ENCODE peak calls at places on chromosomes 12 and 14, in eight cellular contexts. O, W, E, X, T, C, Z and G are unnamed samples.

GRCh38 chr14:59215353-59215752 is 26.9 kb downstream of the DAAM1 start:
- DNase-seq in O (peak), W (no peak), E (no peak), X (no peak), T (peak), C (no peak), Z (peak), G (no peak)

GRCh38 chr12:121819212-121819949 is 15.6 kb downstream of the SETD1B start:
- DNase-seq in O (no peak), W (no peak), E (no peak), X (no peak), T (no peak), C (no peak), Z (no peak), G (no peak)

GRCh38 chr12:1612196-1612595 is 16.8 kb upstream of the WNT5B start:
- DNase-seq in O (no peak), W (no peak), E (no peak), X (no peak), T (no peak), C (no peak), Z (no peak), G (no peak)

GRCh38 chr12:19288603-19289244 is 150.6 kb upstream of the AEBP2 start:
- DNase-seq in O (no peak), W (peak), E (peak), X (no peak), T (no peak), C (no peak), Z (no peak), G (peak)

GRCh38 chr12:25590021-25590721 is 37.1 kb upstream of the LMNTD1 start:
- DNase-seq in O (no peak), W (no peak), E (no peak), X (no peak), T (no peak), C (no peak), Z (no peak), G (no peak)

GRCh38 chr14:88559852-88560251 is 3.0 kb upstream of the ZC3H14 start:
- DNase-seq in O (no peak), W (peak), E (no peak), X (no peak), T (no peak), C (no peak), Z (no peak), G (no peak)

GRCh38 chr14:71739273-71739990 is 192.8 kb upstream of the RGS6 start:
- DNase-seq in O (no peak), W (no peak), E (peak), X (no peak), T (no peak), C (no peak), Z (peak), G (no peak)

GRCh38 chr12:3655331-3655900 is 97.5 kb downstream of the CRACR2A start:
- DNase-seq in O (no peak), W (peak), E (peak), X (peak), T (no peak), C (no peak), Z (peak), G (peak)

GRCh38 chr12:108768591-108769500 is 37.5 kb upstream of the CORO1C start:
- DNase-seq in O (peak), W (no peak), E (peak), X (peak), T (no peak), C (no peak), Z (peak), G (peak)

GRCh38 chr14:94066089-94066676 is 14.8 kb downstream of the DDX24 start:
- DNase-seq in O (no peak), W (no peak), E (no peak), X (peak), T (no peak), C (no peak), Z (peak), G (no peak)

GRCh38 chr12:20602671-20603402 is 92.3 kb upstream of the SLCO1C1 start:
- DNase-seq in O (no peak), W (no peak), E (peak), X (no peak), T (peak), C (no peak), Z (no peak), G (no peak)

GRCh38 chr12:122989443-122989839 is 9.0 kb downstream of the ARL6IP4 start:
- DNase-seq in O (no peak), W (no peak), E (no peak), X (no peak), T (no peak), C (no peak), Z (no peak), G (no peak)

GRCh38 chr12:82366182-82366581 is 7.9 kb downstream of the METTL25 start:
- DNase-seq in O (no peak), W (no peak), E (no peak), X (no peak), T (no peak), C (no peak), Z (no peak), G (no peak)

GRCh38 chr14:104220225-104221070 is 82.1 kb downstream of the KIF26A start:
- DNase-seq in O (no peak), W (no peak), E (no peak), X (no peak), T (no peak), C (no peak), Z (no peak), G (no peak)

GRCh38 chr12:79935624-79936040 is 735 bp upstream of the PPP1R12A start:
- DNase-seq in O (no peak), W (peak), E (no peak), X (no peak), T (no peak), C (no peak), Z (peak), G (no peak)

GRCh38 chr12:45336331-45336730 is 120.4 kb downstream of the ANO6 start:
- DNase-seq in O (no peak), W (no peak), E (no peak), X (no peak), T (peak), C (no peak), Z (no peak), G (no peak)

GRCh38 chr12:65666876-65667275 is 157.4 kb upstream of the HMGA2 start:
- DNase-seq in O (no peak), W (no peak), E (no peak), X (no peak), T (no peak), C (no peak), Z (no peak), G (no peak)

GRCh38 chr12:77204055-77204454 is 138.7 kb upstream of the E2F7 start:
- DNase-seq in O (no peak), W (no peak), E (no peak), X (peak), T (no peak), C (no peak), Z (peak), G (no peak)

GRCh38 chr12:77932216-77932615 is 101.5 kb downstream of the NAV3 start:
- DNase-seq in O (no peak), W (peak), E (no peak), X (no peak), T (no peak), C (no peak), Z (no peak), G (no peak)

GRCh38 chr12:60324746-60325145 is 728.9 kb downstream of the SLC16A7 start:
- DNase-seq in O (no peak), W (no peak), E (no peak), X (no peak), T (no peak), C (no peak), Z (no peak), G (no peak)

GRCh38 chr14:94355191-94355794 is 32.2 kb upstream of the SERPINA6 start:
- DNase-seq in O (peak), W (no peak), E (no peak), X (peak), T (no peak), C (peak), Z (peak), G (no peak)

GRCh38 chr12:50934981-50935807 is 17.1 kb upstream of the HIGD1C start:
- DNase-seq in O (no peak), W (no peak), E (no peak), X (peak), T (peak), C (no peak), Z (no peak), G (no peak)

GRCh38 chr12:116559330-116560080 is at the start of gene MAP1LC3B2:
- DNase-seq in O (peak), W (peak), E (no peak), X (peak), T (no peak), C (peak), Z (peak), G (peak)

GRCh38 chr14:78254911-78255431 is 84.8 kb downstream of the NRXN3 start:
- DNase-seq in O (no peak), W (no peak), E (no peak), X (no peak), T (peak), C (no peak), Z (no peak), G (no peak)

GRCh38 chr14:31090872-31091764 is 64.9 kb upstream of the STRN3 start:
- DNase-seq in O (no peak), W (no peak), E (peak), X (no peak), T (peak), C (no peak), Z (peak), G (no peak)

GRCh38 chr14:68520637-68521556 is 272.0 kb downstream of the ZFP36L1 start:
- DNase-seq in O (no peak), W (no peak), E (peak), X (peak), T (no peak), C (peak), Z (peak), G (no peak)

GRCh38 chr12:16611146-16611545 is 5.2 kb upstream of the LMO3 start:
- DNase-seq in O (no peak), W (peak), E (no peak), X (no peak), T (no peak), C (no peak), Z (no peak), G (no peak)

GRCh38 chr14:69610020-69610858 is 1.2 kb upstream of the SUSD6 start:
- DNase-seq in O (no peak), W (peak), E (no peak), X (no peak), T (no peak), C (no peak), Z (peak), G (no peak)

GRCh38 chr14:73935666-73936065 is 14.2 kb downstream of the FAM161B start:
- DNase-seq in O (no peak), W (peak), E (peak), X (no peak), T (no peak), C (no peak), Z (no peak), G (no peak)

GRCh38 chr12:78146365-78146772 is 315.7 kb downstream of the NAV3 start:
- DNase-seq in O (no peak), W (peak), E (no peak), X (no peak), T (no peak), C (no peak), Z (no peak), G (peak)

GRCh38 chr12:132066345-132066685 is 77.8 kb downstream of the DDX51 start:
- DNase-seq in O (no peak), W (peak), E (no peak), X (no peak), T (no peak), C (no peak), Z (peak), G (peak)

GRCh38 chr14:102492523-102492910 is 17.1 kb downstream of the ANKRD9 start:
- DNase-seq in O (no peak), W (no peak), E (no peak), X (no peak), T (no peak), C (no peak), Z (no peak), G (no peak)

GRCh38 chr14:76810953-76811400 is 1.7 kb downstream of the ANGEL1 start:
- DNase-seq in O (no peak), W (peak), E (peak), X (no peak), T (no peak), C (no peak), Z (peak), G (peak)
- TF ChIP-seq CTCF in O (peak), W (peak), E (peak), X (peak), T (peak), C (peak), Z (no peak), G (peak)

GRCh38 chr12:119231774-119232173 is 53.0 kb downstream of the HSPB8 start:
- DNase-seq in O (no peak), W (no peak), E (no peak), X (no peak), T (no peak), C (no peak), Z (no peak), G (no peak)

GRCh38 chr12:119230804-119231203 is 52.1 kb downstream of the HSPB8 start:
- DNase-seq in O (no peak), W (no peak), E (no peak), X (no peak), T (no peak), C (no peak), Z (no peak), G (no peak)

GRCh38 chr12:119236372-119236771 is 57.6 kb downstream of the HSPB8 start:
- DNase-seq in O (no peak), W (no peak), E (no peak), X (no peak), T (no peak), C (no peak), Z (no peak), G (no peak)

GRCh38 chr12:119239040-119239439 is 60.3 kb downstream of the HSPB8 start:
- DNase-seq in O (no peak), W (no peak), E (no peak), X (no peak), T (no peak), C (no peak), Z (no peak), G (no peak)

GRCh38 chr12:119235352-119235751 is 56.6 kb downstream of the HSPB8 start:
- DNase-seq in O (no peak), W (no peak), E (no peak), X (peak), T (no peak), C (no peak), Z (no peak), G (no peak)
- TF ChIP-seq CTCF in O (peak), W (no peak), E (no peak), X (peak), T (no peak), C (no peak), Z (no peak), G (no peak)

GRCh38 chr12:112297188-112297587 is 85.0 kb downstream of the HECTD4 start:
- DNase-seq in O (no peak), W (no peak), E (no peak), X (no peak), T (no peak), C (no peak), Z (no peak), G (no peak)

GRCh38 chr12:112299704-112300103 is 82.5 kb downstream of the HECTD4 start:
- DNase-seq in O (no peak), W (no peak), E (no peak), X (no peak), T (no peak), C (no peak), Z (no peak), G (no peak)

GRCh38 chr12:112296183-112296582 is 86.0 kb downstream of the HECTD4 start:
- DNase-seq in O (no peak), W (no peak), E (no peak), X (no peak), T (no peak), C (no peak), Z (no peak), G (no peak)

GRCh38 chr12:112294793-112295192 is 87.4 kb downstream of the HECTD4 start:
- DNase-seq in O (no peak), W (no peak), E (no peak), X (no peak), T (no peak), C (no peak), Z (peak), G (no peak)
- TF ChIP-seq CTCF in O (peak), W (peak), E (no peak), X (no peak), T (peak), C (no peak), Z (no peak), G (no peak)

GRCh38 chr14:90109858-90110257 is 48.1 kb downstream of the KCNK13 start:
- DNase-seq in O (no peak), W (no peak), E (peak), X (peak), T (no peak), C (no peak), Z (no peak), G (no peak)
- TF ChIP-seq CTCF in O (peak), W (peak), E (peak), X (peak), T (no peak), C (peak), Z (no peak), G (no peak)

DNA sequence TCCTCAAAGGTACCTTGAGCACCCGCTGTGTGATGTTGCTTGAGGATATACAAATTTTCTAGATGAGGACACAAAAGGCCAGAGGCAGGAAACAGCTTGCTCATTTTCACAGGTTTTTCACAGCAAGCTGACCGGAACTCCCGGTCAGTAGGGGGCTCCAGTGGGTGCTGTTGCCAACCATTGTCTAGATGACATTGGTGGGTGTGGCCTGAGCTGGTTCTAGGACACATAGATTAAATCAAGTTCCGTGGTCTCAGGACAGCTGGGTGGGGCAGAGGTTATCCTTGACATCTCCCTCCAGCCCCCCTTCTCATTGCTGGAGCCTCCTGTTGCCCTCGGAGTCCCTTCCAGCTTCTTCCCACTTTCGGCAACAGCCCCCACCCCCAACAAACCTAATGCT is 153.6 kb upstream of the FKBP4 start:
- DNase-seq in O (no peak), W (no peak), E (peak), X (peak), T (no peak), C (no peak), Z (peak), G (no peak)
- TF ChIP-seq CTCF in O (no peak), W (peak), E (peak), X (peak), T (peak), C (peak), Z (no peak), G (peak)

GRCh38 chr14:22887260-22887989 is 4.4 kb downstream of the REM2 start:
- DNase-seq in O (no peak), W (peak), E (peak), X (peak), T (no peak), C (no peak), Z (peak), G (peak)

GRCh38 chr14:22892488-22892887 is 9.5 kb downstream of the REM2 start:
- DNase-seq in O (no peak), W (no peak), E (no peak), X (peak), T (no peak), C (no peak), Z (no peak), G (no peak)

GRCh38 chr14:22887990-22888378 is 5.0 kb downstream of the REM2 start:
- DNase-seq in O (no peak), W (peak), E (no peak), X (no peak), T (no peak), C (no peak), Z (no peak), G (peak)

GRCh38 chr14:22888662-22889061 is 5.6 kb downstream of the REM2 start:
- DNase-seq in O (no peak), W (peak), E (no peak), X (no peak), T (no peak), C (no peak), Z (no peak), G (no peak)

GRCh38 chr14:22890416-22890815 is 7.4 kb downstream of the REM2 start:
- DNase-seq in O (no peak), W (no peak), E (no peak), X (no peak), T (no peak), C (no peak), Z (no peak), G (no peak)
- TF ChIP-seq CTCF in O (no peak), W (no peak), E (no peak), X (no peak), T (no peak), C (no peak), Z (no peak), G (no peak)